ENCODE peak calls at places on chromosomes 4 and X, in nine cellular contexts. J, G, T, M, B, A, D, R and O are unnamed samples.
A peak's percentile ranks its signal among the peaks of the same experiment; 100 is the strongest.

GRCh38 chr4:19880205-19880604 is 371.5 kb upstream of the SLIT2 start:
- DNase-seq in J (peak; percentile 19), G (no peak), T (peak; percentile 11), M (peak; percentile 12), B (no peak), A (no peak), D (no peak), R (no peak), O (no peak)

GRCh38 chr4:113826431-113826830 is 64.9 kb upstream of the CAMK2D start:
- DNase-seq in J (no peak), G (no peak), T (no peak), M (no peak), B (no peak), A (no peak), D (no peak), R (no peak), O (no peak)

GRCh38 chr4:169791527-169792156 is 33.9 kb upstream of the HPF1 start:
- DNase-seq in J (peak; percentile 78), G (no peak), T (peak; percentile 21), M (peak; percentile 55), B (no peak), A (no peak), D (peak; percentile 69), R (peak; percentile 31), O (no peak)

GRCh38 chr4:64539234-64539849 is 130.1 kb upstream of the TECRL start:
- DNase-seq in J (peak; percentile 74), G (no peak), T (peak; percentile 48), M (peak; percentile 49), B (peak; percentile 8), A (peak; percentile 12), D (peak; percentile 54), R (peak; percentile 52), O (peak; percentile 13)

GRCh38 chrX:2785538-2785937 is 33.7 kb downstream of the XG start:
- DNase-seq in J (no peak), G (no peak), T (no peak), M (no peak), B (no peak), A (no peak), D (no peak), R (no peak), O (no peak)

GRCh38 chr4:89166971-89167475 is 55.7 kb downstream of the TIGD2 start:
- DNase-seq in J (no peak), G (no peak), T (no peak), M (no peak), B (no peak), A (no peak), D (no peak), R (no peak), O (no peak)

GRCh38 chrX:150148749-150149672 is 210.7 kb upstream of the EOLA2 start:
- DNase-seq in J (no peak), G (no peak), T (peak; percentile 7), M (peak; percentile 16), B (no peak), A (no peak), D (no peak), R (no peak), O (peak; percentile 16)

GRCh38 chr4:93777081-93777460 is 51.5 kb upstream of the ATOH1 start:
- DNase-seq in J (no peak), G (no peak), T (no peak), M (no peak), B (no peak), A (no peak), D (no peak), R (no peak), O (no peak)

GRCh38 chr4:126071346-126072333 is 756.9 kb downstream of the FAT4 start:
- DNase-seq in J (no peak), G (no peak), T (no peak), M (peak; percentile 78), B (no peak), A (no peak), D (no peak), R (no peak), O (no peak)

GRCh38 chr4:1295405-1296055 is 5.8 kb downstream of the MAEA start:
- DNase-seq in J (no peak), G (no peak), T (no peak), M (no peak), B (no peak), A (no peak), D (no peak), R (no peak), O (no peak)

GRCh38 chr4:98908703-98909262 is 20.1 kb downstream of the EIF4E start:
- DNase-seq in J (no peak), G (no peak), T (no peak), M (no peak), B (no peak), A (no peak), D (no peak), R (no peak), O (no peak)

GRCh38 chr4:122772311-122772710 is 39.8 kb downstream of the BBS12 start:
- DNase-seq in J (no peak), G (no peak), T (no peak), M (peak; percentile 66), B (no peak), A (no peak), D (no peak), R (no peak), O (no peak)

GRCh38 chr4:1033840-1034551 is 22.6 kb downstream of the FGFRL1 start:
- DNase-seq in J (no peak), G (peak; percentile 56), T (peak; percentile 45), M (peak; percentile 18), B (no peak), A (peak; percentile 80), D (no peak), R (no peak), O (no peak)

GRCh38 chrX:121570072-121570841 is 522.8 kb downstream of the GLUD2 start:
- DNase-seq in J (peak; percentile 3), G (no peak), T (no peak), M (no peak), B (no peak), A (no peak), D (no peak), R (no peak), O (no peak)

GRCh38 chr4:102299708-102300107 is 45.6 kb downstream of the SLC39A8 start:
- DNase-seq in J (peak; percentile 96), G (no peak), T (peak; percentile 6), M (peak; percentile 11), B (peak; percentile 18), A (peak; percentile 10), D (peak; percentile 62), R (no peak), O (no peak)

GRCh38 chr4:182749768-182750167 is 167.4 kb downstream of the DCTD start:
- DNase-seq in J (no peak), G (no peak), T (no peak), M (peak; percentile 27), B (no peak), A (no peak), D (no peak), R (no peak), O (no peak)

DNA sequence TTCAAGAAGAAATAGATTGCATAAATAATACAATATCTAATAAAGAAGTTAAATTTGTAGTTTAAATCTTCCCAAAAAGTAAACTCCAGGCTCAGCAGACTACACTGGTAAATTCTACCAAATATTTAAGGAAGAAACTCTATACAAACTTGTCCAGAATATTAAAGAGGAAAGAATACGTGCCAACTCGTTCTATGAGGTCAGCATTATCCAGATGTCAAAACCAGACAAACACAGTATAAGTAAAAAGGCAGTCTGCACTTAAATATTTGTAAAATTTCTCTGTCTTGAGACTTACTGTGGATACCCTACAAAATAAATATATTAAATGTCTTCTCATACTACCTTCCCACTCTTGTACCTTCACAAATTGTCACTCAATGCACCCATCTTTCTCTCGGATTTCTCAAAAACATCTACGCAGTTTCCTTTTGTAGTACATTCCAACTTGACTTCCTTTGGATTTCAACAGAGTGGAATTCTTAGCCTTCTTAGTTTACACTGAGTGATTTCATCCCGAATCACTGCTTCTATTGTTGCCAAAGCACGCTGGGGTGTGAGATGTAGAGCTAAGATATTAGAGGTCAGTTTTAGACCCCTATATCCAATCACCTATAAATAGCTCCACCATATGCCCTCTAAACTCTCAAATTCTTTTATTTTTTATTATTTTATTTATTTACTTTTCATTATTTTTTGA is 71.6 kb upstream of the MAB21L2 start:
- DNase-seq in J (no peak), G (no peak), T (no peak), M (peak; percentile 86), B (no peak), A (no peak), D (peak; percentile 48), R (no peak), O (no peak)
- H3K4me3 ChIP-seq in J (no peak overlapping the region), G (no peak overlapping the region), T (no peak overlapping the region), M (peak overlapping the region; percentile 30), B (no peak overlapping the region), A (no peak overlapping the region), D (peak overlapping the region; percentile 13), R (no peak overlapping the region), O (no peak overlapping the region)

DNA sequence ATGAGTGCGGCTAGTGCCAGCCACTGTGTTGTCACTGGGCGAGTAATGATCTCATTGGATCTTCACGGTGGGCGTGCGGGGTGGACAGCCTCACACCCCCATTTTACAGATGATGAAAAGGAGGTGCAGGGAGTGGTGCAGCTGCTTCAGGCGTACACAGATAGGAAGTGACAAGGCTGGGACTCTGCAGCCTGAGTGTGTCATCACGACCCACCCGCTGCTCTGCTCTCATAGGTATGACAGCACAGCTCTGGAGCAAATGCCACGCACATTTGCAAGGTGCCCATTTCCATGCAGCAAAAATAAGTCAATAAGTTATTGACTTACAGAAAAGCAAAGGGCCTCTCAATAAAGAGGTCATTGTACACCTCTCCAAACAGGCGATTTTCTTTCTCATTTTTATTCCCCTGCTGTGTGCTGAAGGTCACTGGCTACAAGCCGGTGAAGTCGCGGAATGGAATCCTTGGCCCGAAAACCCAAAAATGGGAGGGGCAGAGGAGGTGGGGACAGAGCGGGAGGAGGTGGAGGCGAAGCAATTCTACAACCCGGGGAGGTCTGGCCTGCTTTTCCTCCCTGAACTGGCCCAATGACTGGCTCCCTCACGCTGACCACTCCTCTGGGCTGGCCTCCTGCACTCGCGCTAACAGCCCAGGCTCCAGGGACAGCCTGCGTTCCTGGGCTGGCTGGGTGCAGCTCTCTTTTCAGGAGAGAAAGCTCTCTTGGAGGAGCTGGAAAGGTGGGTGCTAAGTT is at the start of gene SOD3:
- DNase-seq in J (peak; percentile 91), G (peak; percentile 88), T (peak; percentile 88), M (peak; percentile 86), B (no peak), A (peak; percentile 75), D (no peak), R (peak; percentile 88), O (peak; percentile 66)
- H3K4me3 ChIP-seq in J (peak within 1 kb of the TSS; percentile 18), G (peak within 1 kb of the TSS; percentile 58), T (peak within 1 kb of the TSS; percentile 25), M (peak within 1 kb of the TSS; percentile 26), B (no peak within 1 kb of the TSS), A (peak within 1 kb of the TSS; percentile 28), D (no peak within 1 kb of the TSS), R (peak within 1 kb of the TSS; percentile 31), O (peak within 1 kb of the TSS; percentile 51)

GRCh38 chr4:41572414-41572986 is 34.5 kb downstream of the LIMCH1 start:
- DNase-seq in J (peak; percentile 13), G (no peak), T (no peak), M (no peak), B (no peak), A (no peak), D (no peak), R (no peak), O (no peak)
- H3K4me3 ChIP-seq in J (no peak overlapping the region), G (peak overlapping the region; percentile 14), T (no peak overlapping the region), M (no peak overlapping the region), B (no peak overlapping the region), A (no peak overlapping the region), D (no peak overlapping the region), R (no peak overlapping the region), O (peak overlapping the region; percentile 17)

DNA sequence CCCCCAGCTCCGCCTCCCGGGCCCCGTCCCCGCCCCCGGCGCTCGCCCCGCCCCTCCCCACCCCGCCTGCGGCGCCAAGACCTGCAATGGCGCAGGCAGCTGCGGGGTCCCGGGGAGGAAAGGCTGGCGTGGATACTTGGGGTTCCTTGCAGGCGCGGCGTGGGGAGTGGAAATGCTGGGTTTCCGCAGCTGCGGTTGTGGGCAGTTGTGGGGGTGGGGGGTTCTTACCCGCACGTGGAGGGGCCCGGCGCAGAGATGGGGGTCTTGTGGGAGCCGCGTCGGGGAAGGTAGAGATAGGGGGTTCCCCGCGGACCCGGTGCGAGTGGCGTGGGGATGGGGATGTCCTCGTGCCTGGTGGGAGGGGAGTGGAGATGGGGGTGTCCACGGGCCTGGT is 678 bp upstream of the ASMTL start:
- DNase-seq in J (no peak), G (peak; percentile 75), T (no peak), M (no peak), B (no peak), A (no peak), D (no peak), R (no peak), O (no peak)
- H3K4me3 ChIP-seq in J (peak overlapping the region; percentile 47), G (peak overlapping the region; percentile 75), T (peak overlapping the region; percentile 56), M (peak overlapping the region; percentile 69), B (peak overlapping the region; percentile 75), A (peak overlapping the region; percentile 84), D (peak overlapping the region; percentile 81), R (peak overlapping the region; percentile 31), O (peak overlapping the region; percentile 69)